ENCODE peak calls at places on chromosomes 16 and 17, in seven cellular contexts. Q is activated CD8-positive, alpha-beta T cell treated with anti-CD3 and anti-CD28 coated beads, Interleukin-2, amount 10 ng/mL, durations not matched to agents 7 days and 5 days; O is activated T-helper 2 cell treated with anti-CD3 and anti-CD28 coated beads, Interferon-gamma antibody, Interleukin-2, Interleukin-4, amounts not matched to agents 10 μg/mL and 5 μg/mL and 100 μg/mL, durations not matched to agents 14 hours and 24 hours and 36 hours; C is NCI-H2171; G is activated gamma-delta T cell treated with Interleukin-2 at 50 U/mL for 16 hours; U is T-helper 9 cell; E is NCI-H1417. V is an unnamed sample.
A peak's percentile ranks its signal among the peaks of the same experiment; 100 is the strongest.

GRCh38 chr16:68287276-68288251 is 23.2 kb downstream of the SLC7A6OS start:
- DNase-seq in Q (peak; percentile 53), O (no peak), C (no peak), G (peak; percentile 45), U (peak; percentile 27), E (no peak), V (no peak)

GRCh38 chr17:298791-299450 is 53.7 kb downstream of the RPH3AL start:
- DNase-seq in Q (no peak), O (no peak), C (no peak), G (no peak), U (no peak), E (no peak), V (no peak)

GRCh38 chr17:17351901-17352781 is 49.0 kb downstream of the NT5M start:
- DNase-seq in Q (no peak), O (no peak), C (no peak), G (no peak), U (no peak), E (no peak), V (no peak)

GRCh38 chr16:15874745-15875314 is 13.6 kb downstream of the CEP20 start:
- DNase-seq in Q (no peak), O (no peak), C (peak; percentile 27), G (no peak), U (no peak), E (no peak), V (no peak)

GRCh38 chr17:35087731-35088646 is 24.5 kb upstream of the RFFL start:
- DNase-seq in Q (peak; percentile 51), O (peak; percentile 18), C (no peak), G (peak; percentile 8), U (peak; percentile 7), E (no peak), V (peak; percentile 24)

GRCh38 chr16:17377360-17378324 is 93.1 kb downstream of the XYLT1 start:
- DNase-seq in Q (no peak), O (no peak), C (no peak), G (no peak), U (no peak), E (peak; percentile 31), V (no peak)

GRCh38 chr16:21950782-21951521 is 2.2 kb upstream of the UQCRC2 start:
- DNase-seq in Q (peak; percentile 40), O (no peak), C (no peak), G (peak; percentile 8), U (no peak), E (no peak), V (no peak)

GRCh38 chr17:68740555-68741447 is 139.6 kb upstream of the FAM20A start:
- DNase-seq in Q (no peak), O (no peak), C (no peak), G (no peak), U (no peak), E (no peak), V (no peak)

GRCh38 chr17:77085916-77086432 is 54.8 kb upstream of the SEC14L1 start:
- DNase-seq in Q (no peak), O (no peak), C (peak; percentile 82), G (no peak), U (no peak), E (peak; percentile 85), V (no peak)

GRCh38 chr17:57486978-57487377 is 230.7 kb downstream of the MSI2 start:
- DNase-seq in Q (no peak), O (no peak), C (no peak), G (no peak), U (no peak), E (no peak), V (no peak)

GRCh38 chr16:61233718-61234117 is 802.5 kb downstream of the CDH8 start:
- DNase-seq in Q (no peak), O (no peak), C (no peak), G (no peak), U (no peak), E (no peak), V (no peak)

GRCh38 chr17:4559851-4560820 is at the start of gene GGT6:
- DNase-seq in Q (no peak), O (no peak), C (no peak), G (no peak), U (no peak), E (no peak), V (no peak)

GRCh38 chr17:5225668-5226457 is 8.8 kb downstream of the SCIMP start:
- DNase-seq in Q (no peak), O (no peak), C (no peak), G (no peak), U (no peak), E (no peak), V (no peak)

GRCh38 chr17:80673152-80673920 is 128.7 kb downstream of the RPTOR start:
- DNase-seq in Q (peak; percentile 67), O (no peak), C (no peak), G (no peak), U (no peak), E (no peak), V (no peak)

GRCh38 chr16:87149051-87149450 is 168.1 kb downstream of the C16orf95 start:
- DNase-seq in Q (no peak), O (no peak), C (no peak), G (no peak), U (no peak), E (no peak), V (no peak)

GRCh38 chr16:87344931-87345631 is 27.9 kb upstream of the C16orf95 start:
- DNase-seq in Q (peak; percentile 76), O (peak; percentile 43), C (no peak), G (peak; percentile 56), U (peak; percentile 32), E (peak; percentile 66), V (peak; percentile 33)

GRCh38 chr17:41140360-41141132 is at the start of gene KRTAP4-6:
- DNase-seq in Q (no peak), O (no peak), C (no peak), G (no peak), U (no peak), E (no peak), V (no peak)

GRCh38 chr16:19223235-19223847 is 55.3 kb downstream of the SYT17 start:
- DNase-seq in Q (peak; percentile 51), O (peak; percentile 15), C (no peak), G (no peak), U (peak; percentile 1), E (no peak), V (peak; percentile 16)

GRCh38 chr16:49596119-49596518 is 222.5 kb downstream of the C16orf78 start:
- DNase-seq in Q (no peak), O (no peak), C (no peak), G (no peak), U (no peak), E (no peak), V (no peak)

GRCh38 chr16:81494434-81494806 is 49.8 kb downstream of the CMIP start:
- DNase-seq in Q (no peak), O (no peak), C (no peak), G (no peak), U (no peak), E (no peak), V (no peak)

GRCh38 chr16:11682655-11683096 is 14.4 kb downstream of the SNN start:
- DNase-seq in Q (no peak), O (no peak), C (no peak), G (no peak), U (no peak), E (no peak), V (no peak)

GRCh38 chr16:15796885-15797284 is 59.9 kb downstream of the MYH11 start:
- DNase-seq in Q (no peak), O (no peak), C (no peak), G (no peak), U (no peak), E (no peak), V (no peak)

GRCh38 chr17:8163978-8164814 is 1.4 kb upstream of the VAMP2 start:
- DNase-seq in Q (peak; percentile 87), O (peak; percentile 65), C (no peak), G (peak; percentile 74), U (peak; percentile 61), E (peak; percentile 26), V (peak; percentile 79)

GRCh38 chr17:77555110-77555509 is 403.4 kb upstream of the TNRC6C start:
- DNase-seq in Q (no peak), O (no peak), C (no peak), G (no peak), U (no peak), E (no peak), V (no peak)

GRCh38 chr17:77666480-77666879 is 292.0 kb upstream of the TNRC6C start:
- DNase-seq in Q (peak; percentile 41), O (peak; percentile 32), C (no peak), G (no peak), U (no peak), E (no peak), V (peak; percentile 12)

GRCh38 chr17:29514792-29515191 is 52.0 kb downstream of the ABHD15 start:
- DNase-seq in Q (no peak), O (no peak), C (no peak), G (no peak), U (no peak), E (no peak), V (no peak)

GRCh38 chr17:2151634-2152033 is 96.7 kb downstream of the HIC1 start:
- DNase-seq in Q (no peak), O (no peak), C (no peak), G (no peak), U (no peak), E (no peak), V (no peak)

GRCh38 chr16:61024180-61024900 is 1011.9 kb downstream of the CDH8 start:
- DNase-seq in Q (no peak), O (no peak), C (no peak), G (no peak), U (no peak), E (no peak), V (no peak)

GRCh38 chr16:19933740-19934139 is 49.1 kb upstream of the GPRC5B start:
- DNase-seq in Q (no peak), O (no peak), C (no peak), G (no peak), U (no peak), E (no peak), V (no peak)

GRCh38 chr16:3321802-3322201 is 16.5 kb downstream of the ZNF75A start:
- DNase-seq in Q (no peak), O (no peak), C (no peak), G (no peak), U (no peak), E (no peak), V (no peak)

GRCh38 chr16:14672403-14672971 is 21.6 kb downstream of the PLA2G10 start:
- DNase-seq in Q (peak; percentile 43), O (no peak), C (no peak), G (no peak), U (no peak), E (no peak), V (no peak)

GRCh38 chr16:16148755-16149154 is 74.5 kb downstream of the ABCC6 start:
- DNase-seq in Q (no peak), O (no peak), C (no peak), G (no peak), U (no peak), E (no peak), V (no peak)

GRCh38 chr17:17819561-17819995 is 17.2 kb downstream of the SREBF1 start:
- DNase-seq in Q (peak; percentile 66), O (no peak), C (no peak), G (peak; percentile 39), U (peak; percentile 36), E (no peak), V (peak; percentile 84)

GRCh38 chr16:83356266-83356665 is 451.5 kb upstream of the HSBP1 start:
- DNase-seq in Q (peak; percentile 37), O (no peak), C (peak; percentile 29), G (no peak), U (no peak), E (peak; percentile 67), V (no peak)

GRCh38 chr17:74010903-74011302 is 192.6 kb upstream of the RPL38 start:
- DNase-seq in Q (no peak), O (no peak), C (no peak), G (no peak), U (no peak), E (no peak), V (no peak)

GRCh38 chr17:17609121-17609520 is 17.6 kb upstream of the PEMT start:
- DNase-seq in Q (no peak), O (no peak), C (no peak), G (no peak), U (no peak), E (no peak), V (no peak)